ENCODE peak calls at places on chromosomes 3 and 15, in four cellular contexts. G, Y, U and K are unnamed samples.
A peak's percentile ranks its signal among the peaks of the same experiment; 100 is the strongest.

GRCh38 chr3:120145498-120146285 is 51.4 kb upstream of the GSK3B start:
- DNase-seq in G (no peak), Y (peak; percentile 97), U (no peak), K (no peak)

GRCh38 chr3:52780298-52780585 is 2.8 kb downstream of the ITIH1 start:
- DNase-seq in G (peak; percentile 1), Y (no peak), U (no peak), K (no peak)

GRCh38 chr3:20023663-20024417 is 11.8 kb upstream of the PP2D1 start:
- DNase-seq in G (no peak), Y (no peak), U (no peak), K (no peak)

GRCh38 chr15:81012588-81012987 is 11.9 kb downstream of the TLNRD1 start:
- DNase-seq in G (no peak), Y (no peak), U (no peak), K (no peak)

GRCh38 chr3:64143399-64144130 is 81.7 kb downstream of the PRICKLE2 start:
- DNase-seq in G (no peak), Y (peak; percentile 81), U (peak; percentile 29), K (no peak)

GRCh38 chr3:11625376-11626083 is 18.2 kb downstream of the VGLL4 start:
- DNase-seq in G (no peak), Y (no peak), U (no peak), K (no peak)

GRCh38 chr3:33438284-33438668 is 1.9 kb downstream of the UBP1 start:
- DNase-seq in G (no peak), Y (peak; percentile 47), U (no peak), K (no peak)

GRCh38 chr3:13662238-13662847 is 113.4 kb downstream of the FBLN2 start:
- DNase-seq in G (no peak), Y (no peak), U (no peak), K (no peak)

GRCh38 chr15:63466378-63467192 is 37.8 kb upstream of the USP3 start:
- DNase-seq in G (peak; percentile 34), Y (peak; percentile 82), U (peak; percentile 82), K (no peak)

GRCh38 chr15:67826717-67827560 is 1.6 kb downstream of the SKOR1 start:
- DNase-seq in G (no peak), Y (no peak), U (no peak), K (no peak)

GRCh38 chr3:53715815-53716483 is 130.3 kb downstream of the CHDH start:
- DNase-seq in G (no peak), Y (no peak), U (no peak), K (no peak)

GRCh38 chr3:17935217-17935616 is 192.8 kb upstream of the TBC1D5 start:
- DNase-seq in G (no peak), Y (no peak), U (peak; percentile 62), K (no peak)